ENCODE peak calls at places on chromosomes 13 and 19, in nine cellular contexts. G is HCT116, D is heart right ventricle, T is K562, X is RWPE2, S is heart left ventricle, L is psoas muscle, B is upper lobe of right lung, I is pancreas. Y is an unnamed sample.

GRCh38 chr13:86974995-86975328 is 696.2 kb upstream of the SLITRK5 start:
- ATAC-seq in X (no peak), G (no peak), I (no peak), D (no peak), B (no peak), L (no peak), T (no peak), S (no peak), Y (no peak)

GRCh38 chr13:77381059-77381458 is 54.2 kb upstream of the MYCBP2 start:
- ATAC-seq in I (peak; percentile 47), L (no peak), X (no peak), G (no peak), S (no peak), T (no peak), D (no peak), B (no peak), Y (no peak)

GRCh38 chr13:45918597-45918996 is 67.0 kb upstream of the SIAH3 start:
- ATAC-seq in I (no peak), B (no peak), X (no peak), G (no peak), D (no peak), S (no peak), L (no peak), T (no peak), Y (no peak)

GRCh38 chr19:2261438-2262172 is 5.4 kb upstream of the JSRP1 start:
- ATAC-seq in L (peak; percentile 47), G (peak; percentile 70), I (no peak), X (no peak), D (no peak), B (peak; percentile 45), S (no peak), T (peak; percentile 28), Y (no peak)

GRCh38 chr19:4829001-4829712 is 2.4 kb downstream of the TICAM1 start:
- ATAC-seq in I (peak; percentile 61), X (no peak), D (no peak), B (peak; percentile 21), S (no peak), L (no peak), G (no peak), T (no peak), Y (no peak)

GRCh38 chr13:35599385-35599784 is 122.9 kb upstream of the MAB21L1 start:
- ATAC-seq in D (no peak), I (no peak), S (peak; percentile 78), B (no peak), X (peak; percentile 41), L (no peak), G (no peak), T (no peak), Y (no peak)

GRCh38 chr13:39862891-39863290 is 207.4 kb downstream of the COG6 start:
- ATAC-seq in L (no peak), G (no peak), T (no peak), S (no peak), X (no peak), D (no peak), I (no peak), B (no peak), Y (no peak)

GRCh38 chr19:19821366-19822147 is at the start of gene ZNF506:
- ATAC-seq in I (peak; percentile 99), D (peak; percentile 98), S (peak; percentile 99), L (peak; percentile 99), X (peak; percentile 94), B (peak; percentile 99), G (no peak), T (no peak), Y (peak; percentile 99)

GRCh38 chr13:24502567-24503375 is 9.8 kb downstream of the PARP4 start:
- ATAC-seq in L (peak; percentile 86), I (peak; percentile 86), S (peak; percentile 90), D (no peak), T (peak; percentile 85), G (peak; percentile 97), B (peak; percentile 59), X (peak; percentile 92), Y (peak; percentile 63)

GRCh38 chr19:43814663-43815352 is 12.3 kb upstream of the ZNF283 start:
- ATAC-seq in I (no peak), T (no peak), X (peak; percentile 41), D (no peak), B (no peak), S (no peak), L (no peak), G (no peak), Y (no peak)

GRCh38 chr13:114269281-114269770 is 12.1 kb upstream of the UPF3A start:
- ATAC-seq in I (no peak), L (no peak), T (no peak), X (no peak), G (no peak), B (no peak), S (no peak), D (no peak), Y (no peak)

GRCh38 chr19:40147693-40148347 is 43.4 kb upstream of the MAP3K10 start:
- ATAC-seq in X (peak; percentile 87), G (peak; percentile 87), S (peak; percentile 68), L (peak; percentile 40), I (peak; percentile 67), T (peak; percentile 56), D (no peak), B (peak; percentile 75), Y (peak; percentile 46)

GRCh38 chr19:29573486-29573885 is 32.6 kb upstream of the POP4 start:
- ATAC-seq in S (no peak), L (no peak), X (no peak), I (no peak), D (no peak), T (no peak), B (no peak), G (no peak), Y (no peak)

GRCh38 chr13:44273991-44274810 is 99.4 kb upstream of the SERP2 start:
- ATAC-seq in X (peak; percentile 50), S (peak; percentile 63), G (no peak), T (peak; percentile 38), I (peak; percentile 90), B (peak; percentile 87), L (peak; percentile 34), D (peak; percentile 79), Y (peak; percentile 79)

GRCh38 chr19:33394006-33394722 is 20.7 kb downstream of the CEBPG start:
- ATAC-seq in G (no peak), L (peak; percentile 65), T (no peak), S (peak; percentile 41), D (no peak), X (peak; percentile 73), B (peak; percentile 18), I (peak; percentile 29), Y (peak; percentile 63)
- H3K4me1 ChIP-seq in G (no peaks in the 10 kb centered on the region), L (peaks cover 59% of the 10 kb centered on the region), T (peaks cover 67% of the 10 kb centered on the region), S (peaks cover 5% of the 10 kb centered on the region), D (peaks cover 71% of the 10 kb centered on the region), X (peaks cover 18% of the 10 kb centered on the region), B (peaks cover 64% of the 10 kb centered on the region), I (peaks cover 13% of the 10 kb centered on the region), Y (no peaks in the 10 kb centered on the region)

GRCh38 chr13:49419292-49419691 is 24.6 kb downstream of the CAB39L start:
- ATAC-seq in D (no peak), S (no peak), X (no peak), L (no peak), I (no peak), G (no peak), T (no peak), B (peak; percentile 57), Y (no peak)

GRCh38 chr13:49418206-49418605 is 25.7 kb downstream of the CAB39L start:
- ATAC-seq in S (no peak), L (no peak), D (no peak), I (no peak), B (peak; percentile 48), T (peak; percentile 51), G (no peak), X (no peak), Y (no peak)

DNA sequence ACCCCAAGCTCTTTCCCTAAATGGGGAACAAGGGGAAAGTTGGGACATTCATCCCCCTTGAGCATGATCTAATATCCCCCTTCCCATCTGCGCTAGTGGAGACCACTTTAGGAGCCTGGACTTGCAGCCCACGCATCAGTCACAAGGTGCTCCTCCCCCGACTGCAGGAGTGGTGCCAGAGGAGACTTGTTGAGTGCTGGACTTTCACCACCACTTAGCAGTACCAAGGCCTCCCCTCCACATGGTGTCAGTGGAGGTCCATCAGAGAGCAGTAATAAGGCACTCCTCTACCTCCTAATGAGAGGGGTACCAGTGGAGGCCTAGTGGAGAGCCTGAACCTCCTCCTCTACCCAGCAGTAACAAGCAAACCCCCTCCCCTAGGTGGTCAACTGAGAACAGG is 22.5 kb downstream of the CAB39L start:
- ATAC-seq in L (no peak), D (no peak), I (no peak), T (peak; percentile 96), S (peak; percentile 65), B (peak; percentile 79), G (peak; percentile 93), X (peak; percentile 36), Y (no peak)
- TF ChIP-seq CTCF in L (no peak), D (no peak), I (no peak), T (peak; percentile 38), S (no peak), B (no peak), G (peak; percentile 40), X (peak; percentile 19), Y (no peak)

GRCh38 chr13:94233401-94233800 is 246.1 kb downstream of the DCT start:
- ATAC-seq in I (peak; percentile 34), D (no peak), T (no peak), L (peak; percentile 58), X (peak; percentile 99), S (no peak), B (peak; percentile 29), G (no peak), Y (peak; percentile 71)
- H3K27ac ChIP-seq in I (no peak overlapping the region), D (no peak overlapping the region), T (no peak overlapping the region), L (no peak overlapping the region), X (no peak overlapping the region), S (no peak overlapping the region), B (no peak overlapping the region), G (no peak overlapping the region), Y (no peak overlapping the region)

GRCh38 chr13:99356216-99357089 is 49.3 kb upstream of the GPR183 start:
- ATAC-seq in T (peak; percentile 38), S (peak; percentile 42), B (peak; percentile 75), I (peak; percentile 72), X (no peak), D (peak; percentile 70), L (peak; percentile 29), G (no peak), Y (peak; percentile 74)
- H3K4me1 ChIP-seq in T (peaks cover 8% of the 10 kb centered on the region), S (no peaks in the 10 kb centered on the region), B (peaks cover 22% of the 10 kb centered on the region), I (no peaks in the 10 kb centered on the region), X (no peaks in the 10 kb centered on the region), D (peaks cover 4% of the 10 kb centered on the region), L (no peaks in the 10 kb centered on the region), G (no peaks in the 10 kb centered on the region), Y (peaks cover 12% of the 10 kb centered on the region)

GRCh38 chr13:98869408-98870090 is 108.3 kb downstream of the DOCK9 start:
- ATAC-seq in D (peak; percentile 34), S (peak; percentile 64), B (peak; percentile 45), L (peak; percentile 68), I (no peak), G (no peak), X (no peak), T (no peak), Y (peak; percentile 65)
- TF ChIP-seq CTCF in D (no peak), S (no peak), B (peak; percentile 25), L (no peak), I (no peak), G (peak; percentile 70), X (peak; percentile 22), T (peak; percentile 28), Y (peak; percentile 9)

DNA sequence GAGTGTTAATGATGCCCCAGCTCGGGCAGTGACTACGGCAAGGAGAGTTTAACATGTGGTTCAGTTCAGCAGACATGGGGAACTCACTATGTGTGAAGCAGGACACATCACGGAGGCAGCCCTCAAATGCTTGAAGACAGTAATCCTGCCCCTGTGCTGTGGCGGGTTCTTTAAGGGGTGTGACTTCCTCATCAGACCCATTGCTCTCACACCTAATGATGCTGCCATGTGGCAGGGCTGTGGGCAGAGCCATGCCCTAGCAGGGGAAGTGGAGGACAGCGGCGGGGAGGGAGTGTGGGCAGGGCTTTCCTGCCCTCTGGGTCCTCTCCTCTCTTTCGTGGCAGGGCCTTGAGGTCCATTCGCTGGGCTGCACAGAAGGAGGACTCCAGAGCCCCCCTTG is 131.0 kb upstream of the GJB6 start:
- ATAC-seq in L (no peak), I (no peak), X (no peak), D (no peak), T (no peak), S (peak; percentile 22), B (peak; percentile 57), G (no peak), Y (no peak)
- H3K27ac ChIP-seq in L (no peak overlapping the region), I (no peak overlapping the region), X (no peak overlapping the region), D (no peak overlapping the region), T (no peak overlapping the region), S (no peak overlapping the region), B (no peak overlapping the region), G (no peak overlapping the region), Y (no peak overlapping the region)

Y was measured in gastroesophageal sphincter.